ENCODE peak calls at places on chromosomes 3 and 15, in six cellular contexts. Y is HepG2, Z is WTC11, J is GM23338, S is GM12878, N is K562. W is an unnamed sample.

GRCh38 chr3:151580592-151580991 is 119.7 kb upstream of the IGSF10 start:
- DNase-seq in Y (no peak), Z (no peak), J (no peak), S (no peak), N (no peak), W (no peak)

GRCh38 chr15:83208357-83208661 is 686 bp upstream of the HDGFL3 start:
- DNase-seq in Y (no peak), Z (no peak), J (peak; percentile 81), S (no peak), N (no peak), W (no peak)

GRCh38 chr15:86203462-86203861 is 123.8 kb downstream of the AGBL1 start:
- DNase-seq in Y (no peak), Z (no peak), J (no peak), S (no peak), N (no peak), W (no peak)

GRCh38 chr3:47732143-47732542 is 49.5 kb downstream of the SMARCC1 start:
- DNase-seq in Y (no peak), Z (no peak), J (no peak), S (no peak), N (no peak), W (no peak)

GRCh38 chr3:49703956-49704355 is 14.6 kb downstream of the RNF123 start:
- DNase-seq in Y (no peak), Z (no peak), J (no peak), S (no peak), N (no peak), W (no peak)

GRCh38 chr3:100184960-100185566 is 70.8 kb upstream of the FILIP1L start:
- DNase-seq in Y (no peak), Z (no peak), J (no peak), S (no peak), N (no peak), W (no peak)

GRCh38 chr3:182165234-182165633 is 453.5 kb downstream of the SOX2 start:
- DNase-seq in Y (no peak), Z (no peak), J (no peak), S (no peak), N (no peak), W (no peak)

GRCh38 chr15:92425578-92426225 is 32.0 kb downstream of the ST8SIA2 start:
- DNase-seq in Y (no peak), Z (peak; percentile 24), J (peak; percentile 71), S (no peak), N (no peak), W (no peak)

GRCh38 chr15:73335026-73335425 is 33.7 kb downstream of the HCN4 start:
- DNase-seq in Y (no peak), Z (no peak), J (no peak), S (no peak), N (no peak), W (no peak)

GRCh38 chr3:16072420-16073110 is 101.9 kb upstream of the GALNT15 start:
- DNase-seq in Y (no peak), Z (no peak), J (no peak), S (no peak), N (no peak), W (no peak)

GRCh38 chr3:11558918-11559815 is 84.5 kb downstream of the VGLL4 start:
- DNase-seq in Y (peak; percentile 47), Z (no peak), J (no peak), S (no peak), N (no peak), W (no peak)

GRCh38 chr3:150236683-150237082 is 171.4 kb upstream of the TSC22D2 start:
- DNase-seq in Y (no peak), Z (no peak), J (no peak), S (no peak), N (no peak), W (no peak)

GRCh38 chr15:45048784-45049631 is 26.0 kb downstream of the SORD start:
- DNase-seq in Y (no peak), Z (no peak), J (no peak), S (no peak), N (peak; percentile 92), W (no peak)

GRCh38 chr15:70799667-70800450 is 36.5 kb upstream of the UACA start:
- DNase-seq in Y (peak; percentile 66), Z (no peak), J (no peak), S (no peak), N (no peak), W (no peak)

GRCh38 chr3:55296035-55296434 is 191.1 kb downstream of the WNT5A start:
- DNase-seq in Y (no peak), Z (no peak), J (no peak), S (no peak), N (no peak), W (no peak)

GRCh38 chr15:98976500-98976899 is 31.1 kb downstream of the PGPEP1L start:
- DNase-seq in Y (no peak), Z (no peak), J (no peak), S (no peak), N (no peak), W (no peak)

GRCh38 chr15:89671687-89672086 is 7.5 kb downstream of the PLIN1 start:
- DNase-seq in Y (no peak), Z (no peak), J (no peak), S (no peak), N (no peak), W (no peak)

GRCh38 chr3:48503406-48504050 is 446 bp downstream of the SHISA5 start:
- DNase-seq in Y (no peak), Z (peak; percentile 57), J (peak; percentile 65), S (no peak), N (peak; percentile 51), W (peak; percentile 78)

DNA sequence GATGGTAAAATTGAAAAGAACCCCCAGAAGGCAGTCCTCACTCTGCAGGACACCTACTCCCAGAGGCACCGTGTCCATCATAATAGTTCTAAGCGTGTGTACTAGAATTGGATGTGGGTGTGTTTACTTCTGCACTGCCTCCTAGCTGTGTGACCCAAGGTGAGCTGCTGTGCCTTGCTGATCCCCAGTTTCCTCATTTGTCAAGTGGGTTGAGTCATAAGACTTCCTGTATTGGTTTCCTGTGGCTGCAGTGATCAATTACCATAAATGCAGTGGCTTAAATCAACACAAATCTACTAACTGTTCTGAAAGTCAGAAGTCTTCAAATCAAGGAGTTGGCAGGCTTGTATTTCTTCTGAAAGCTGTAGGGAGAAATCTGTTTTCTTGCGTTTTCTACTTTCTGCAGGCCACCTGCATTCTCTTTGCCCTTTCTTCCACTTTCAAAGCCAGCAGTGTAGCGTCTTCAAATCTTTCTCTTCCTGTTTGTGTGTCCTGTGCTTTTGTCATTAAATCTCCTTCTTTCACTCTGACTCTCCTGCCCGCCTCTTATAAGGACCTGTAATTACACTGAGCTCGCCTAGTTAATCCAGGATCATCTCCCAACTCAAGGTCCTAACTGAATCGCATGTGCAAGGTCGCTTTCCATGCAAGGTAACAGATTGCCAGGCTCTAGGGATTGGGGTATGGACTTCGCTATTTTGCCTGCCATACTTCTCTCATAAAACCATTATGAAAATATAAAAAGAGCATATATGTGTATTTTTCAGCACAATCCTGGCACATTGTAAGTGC is 59.0 kb downstream of the RORA start:
- DNase-seq in Y (no peak), Z (no peak), J (peak; percentile 52), S (peak; percentile 15), N (no peak), W (no peak)
- TF ChIP-seq CREB1 in Y (no peak), Z (no peak), J (no peak), S (no peak), N (no peak), W (no peak)

DNA sequence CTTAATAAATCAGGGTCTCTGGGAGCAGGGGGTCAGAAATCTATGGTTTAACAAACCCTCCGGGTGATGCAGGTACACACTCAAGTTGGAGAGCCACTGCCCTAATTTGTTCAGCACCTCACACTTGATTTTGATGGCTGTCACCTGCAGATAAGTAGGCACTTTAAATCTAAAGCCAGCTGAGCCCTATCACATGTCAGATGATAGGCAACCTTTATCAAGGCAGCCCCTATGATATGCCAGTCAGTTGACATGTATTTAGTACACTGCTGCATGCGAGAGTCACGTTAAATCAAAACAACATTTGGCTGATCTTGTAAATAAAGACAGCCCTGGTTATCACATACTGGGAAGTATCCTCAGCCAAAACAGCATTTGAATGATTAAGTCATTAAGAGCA is 104.4 kb upstream of the MCTP2 start:
- DNase-seq in Y (no peak), Z (no peak), J (no peak), S (no peak), N (no peak), W (no peak)
- TF ChIP-seq CREB1 in Y (no peak), Z (no peak), J (no peak), S (no peak), N (no peak), W (no peak)

GRCh38 chr15:67126551-67127333 is 61.3 kb downstream of the SMAD3 start:
- DNase-seq in Y (peak; percentile 72), Z (no peak), J (no peak), S (no peak), N (no peak), W (no peak)

GRCh38 chr15:67125589-67126502 is 60.4 kb downstream of the SMAD3 start:
- DNase-seq in Y (no peak), Z (no peak), J (no peak), S (no peak), N (peak; percentile 78), W (no peak)

GRCh38 chr15:67127334-67127664 is 61.9 kb downstream of the SMAD3 start:
- DNase-seq in Y (no peak), Z (no peak), J (no peak), S (no peak), N (no peak), W (no peak)

GRCh38 chr15:67130166-67130565 is 64.8 kb downstream of the SMAD3 start:
- DNase-seq in Y (no peak), Z (no peak), J (no peak), S (no peak), N (no peak), W (no peak)

DNA sequence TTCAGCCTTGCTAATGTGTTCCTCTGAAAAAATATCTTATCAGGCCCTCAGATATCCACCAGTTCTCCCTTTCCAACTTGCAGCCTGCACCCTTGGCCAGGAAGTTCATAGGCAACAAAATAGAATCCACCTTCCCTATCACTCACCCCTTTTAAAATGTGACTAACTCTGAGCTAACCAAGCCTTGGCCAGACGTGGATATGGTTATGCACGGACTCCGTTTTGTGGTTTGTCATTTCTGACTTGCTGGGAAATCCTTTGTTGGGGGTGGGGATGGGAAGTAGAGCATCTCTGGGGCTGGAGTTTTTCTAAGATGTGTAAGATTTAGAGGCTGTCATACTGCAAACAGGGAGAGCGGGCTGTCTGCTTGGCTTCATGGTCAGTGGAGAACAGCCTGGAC is 62.5 kb downstream of the SMAD3 start:
- DNase-seq in Y (no peak), Z (no peak), J (no peak), S (no peak), N (no peak), W (no peak)
- TF ChIP-seq CREB1 in Y (no peak), Z (no peak), J (no peak), S (no peak), N (no peak), W (no peak)

GRCh38 chr3:42085641-42086376 is 5.3 kb upstream of the TRAK1 start:
- DNase-seq in Y (no peak), Z (no peak), J (no peak), S (no peak), N (no peak), W (no peak)

GRCh38 chr3:42084593-42084992 is 6.6 kb upstream of the TRAK1 start:
- DNase-seq in Y (no peak), Z (no peak), J (no peak), S (no peak), N (no peak), W (no peak)

GRCh38 chr3:42090973-42091731 is at the start of gene TRAK1:
- DNase-seq in Y (no peak), Z (no peak), J (peak; percentile 27), S (no peak), N (no peak), W (no peak)

GRCh38 chr3:42092006-42092405 is 849 bp downstream of the TRAK1 start:
- DNase-seq in Y (no peak), Z (no peak), J (no peak), S (no peak), N (no peak), W (no peak)

GRCh38 chr3:42088803-42089520 is 2.2 kb upstream of the TRAK1 start:
- DNase-seq in Y (no peak), Z (no peak), J (no peak), S (no peak), N (no peak), W (no peak)
- TF ChIP-seq CREB1 in Y (no peak), Z (no peak), J (no peak), S (no peak), N (no peak), W (no peak)